ENCODE peak calls at places on chromosomes 5 and 9, in nine cellular contexts. Z is foreskin fibroblast; Y is stimulated activated CD4-positive, alpha-beta T cell treated with anti-CD3 and anti-CD28 coated beads, Interleukin-4, amount 100 ng/mL, for 1 hour; O is occipital lobe; B is activated T-cell treated with anti-CD3 and anti-CD28 coated beads for 1 hour; N is GDM1; R is posterior cingulate gyrus; A is tibial nerve; F is NCI-H1436. P is an unnamed sample.

GRCh38 chr5:138952962-138953361 is 77.8 kb upstream of the LRRTM2 start:
- DNase-seq in Y (no peak), A (no peak), F (no peak), R (no peak), N (no peak), B (no peak), O (peak; percentile 43), Z (no peak), P (no peak)

GRCh38 chr5:60086583-60086982 is 193.1 kb upstream of the PDE4D start:
- DNase-seq in A (no peak), B (no peak), Y (no peak), N (no peak), F (no peak), O (no peak), Z (no peak), R (no peak), P (no peak)

GRCh38 chr5:32842798-32843531 is 131.8 kb downstream of the NPR3 start:
- DNase-seq in O (no peak), Z (no peak), F (no peak), A (no peak), Y (no peak), N (peak; percentile 36), R (no peak), B (no peak), P (no peak)

GRCh38 chr9:134339183-134339806 is 13.0 kb downstream of the RXRA start:
- DNase-seq in Y (no peak), F (no peak), B (no peak), R (no peak), O (no peak), N (no peak), A (no peak), Z (peak; percentile 55), P (no peak)

GRCh38 chr5:134524219-134524825 is 1.1 kb upstream of the JADE2 start:
- DNase-seq in R (peak; percentile 74), N (peak; percentile 87), A (peak; percentile 81), Y (peak; percentile 66), Z (peak; percentile 93), O (peak; percentile 64), F (peak; percentile 40), B (peak; percentile 59), P (no peak)

GRCh38 chr9:129560849-129561248 is 60.1 kb downstream of the C9orf50 start:
- DNase-seq in N (no peak), R (no peak), Z (no peak), B (no peak), O (no peak), A (no peak), Y (no peak), F (no peak), P (no peak)

GRCh38 chr5:142542906-142543305 is 143.0 kb downstream of the FGF1 start:
- DNase-seq in Y (no peak), B (no peak), Z (peak; percentile 79), N (no peak), O (no peak), R (no peak), F (no peak), A (peak; percentile 27), P (no peak)

GRCh38 chr5:18078157-18078556 is 443.9 kb downstream of the TAF11L14 start:
- DNase-seq in F (no peak), N (no peak), B (no peak), A (no peak), R (no peak), Y (no peak), O (no peak), Z (no peak), P (no peak)

GRCh38 chr5:13354611-13355010 is 589.9 kb downstream of the DNAH5 start:
- DNase-seq in Y (no peak), F (no peak), R (no peak), A (no peak), O (no peak), Z (no peak), B (no peak), N (no peak), P (no peak)

GRCh38 chr9:136345281-136346156 is 18.0 kb downstream of the DNLZ start:
- DNase-seq in Z (peak; percentile 90), A (peak; percentile 52), Y (no peak), R (peak; percentile 67), N (no peak), O (peak; percentile 72), B (no peak), F (no peak), P (peak; percentile 45)

GRCh38 chr9:131610231-131610761 is 65.0 kb downstream of the PRRT1B start:
- DNase-seq in O (no peak), Y (no peak), N (peak; percentile 32), B (no peak), A (peak; percentile 47), F (no peak), R (no peak), Z (peak; percentile 75), P (no peak)

GRCh38 chr9:99478469-99479027 is 256.5 kb downstream of the SEC61B start:
- DNase-seq in O (no peak), N (no peak), Y (no peak), F (no peak), A (no peak), B (no peak), R (no peak), Z (peak; percentile 6), P (no peak)

GRCh38 chr5:50751064-50751657 is 84.7 kb downstream of the PARP8 start:
- DNase-seq in F (peak; percentile 2), N (peak; percentile 16), O (no peak), R (no peak), B (no peak), A (no peak), Z (peak; percentile 57), Y (no peak), P (no peak)